ENCODE peak calls at places on chromosomes 1 and 21, in five cellular contexts. One of them, this sample, is unnamed.

GRCh38 chr1:199629624-199630023 is 397.9 kb upstream of the NR5A2 start:
- DNase-seq in neural progenitor cell: no peak
- DNase-seq in GM23338: no peak
- DNase-seq in fibroblast of lung: no peak
- DNase-seq in CD8-positive, alpha-beta T cell: no peak
- DNase-seq in this sample: no peak

GRCh38 chr1:10253755-10254154 is 43.4 kb downstream of the KIF1B start:
- DNase-seq in neural progenitor cell: no peak
- DNase-seq in CD8-positive, alpha-beta T cell: no peak
- DNase-seq in GM23338: no peak
- DNase-seq in fibroblast of lung: peak
- DNase-seq in this sample: peak

GRCh38 chr1:201108614-201109013 is 3.6 kb downstream of the CACNA1S start:
- DNase-seq in fibroblast of lung: no peak
- DNase-seq in GM23338: no peak
- DNase-seq in CD8-positive, alpha-beta T cell: no peak
- DNase-seq in neural progenitor cell: peak
- DNase-seq in this sample: no peak

GRCh38 chr21:42388740-42389448 is 7.0 kb downstream of the TMPRSS3 start:
- DNase-seq in fibroblast of lung: no peak
- DNase-seq in CD8-positive, alpha-beta T cell: no peak
- DNase-seq in neural progenitor cell: no peak
- DNase-seq in GM23338: peak
- DNase-seq in this sample: no peak

GRCh38 chr1:173560300-173560699 is 42.6 kb downstream of the SLC9C2 start:
- DNase-seq in GM23338: no peak
- DNase-seq in CD8-positive, alpha-beta T cell: no peak
- DNase-seq in neural progenitor cell: no peak
- DNase-seq in fibroblast of lung: no peak
- DNase-seq in this sample: no peak

GRCh38 chr1:207813946-207814345 is 62.1 kb downstream of the CD46 start:
- DNase-seq in CD8-positive, alpha-beta T cell: no peak
- DNase-seq in GM23338: no peak
- DNase-seq in fibroblast of lung: no peak
- DNase-seq in neural progenitor cell: no peak
- DNase-seq in this sample: no peak

GRCh38 chr21:29164330-29164942 is 34.0 kb downstream of the MAP3K7CL start:
- DNase-seq in GM23338: peak
- DNase-seq in neural progenitor cell: peak
- DNase-seq in fibroblast of lung: peak
- DNase-seq in CD8-positive, alpha-beta T cell: no peak
- DNase-seq in this sample: peak

GRCh38 chr1:192160186-192160585 is 1.9 kb downstream of the RGS18 start:
- DNase-seq in fibroblast of lung: no peak
- DNase-seq in neural progenitor cell: no peak
- DNase-seq in CD8-positive, alpha-beta T cell: no peak
- DNase-seq in GM23338: no peak
- DNase-seq in this sample: no peak

GRCh38 chr1:68197459-68197858 is 34.9 kb downstream of the WLS start:
- DNase-seq in CD8-positive, alpha-beta T cell: no peak
- DNase-seq in GM23338: no peak
- DNase-seq in neural progenitor cell: no peak
- DNase-seq in fibroblast of lung: no peak
- DNase-seq in this sample: no peak

GRCh38 chr1:58204284-58204683 is 342.2 kb downstream of the OMA1 start:
- DNase-seq in fibroblast of lung: no peak
- DNase-seq in neural progenitor cell: peak
- DNase-seq in GM23338: peak
- DNase-seq in CD8-positive, alpha-beta T cell: no peak
- DNase-seq in this sample: no peak

GRCh38 chr1:5998906-5999301 is 6.7 kb upstream of the NPHP4 start:
- DNase-seq in neural progenitor cell: no peak
- DNase-seq in GM23338: no peak
- DNase-seq in CD8-positive, alpha-beta T cell: no peak
- DNase-seq in fibroblast of lung: no peak
- DNase-seq in this sample: no peak

GRCh38 chr1:109274533-109275476 is 8.1 kb downstream of the PSRC1 start:
- DNase-seq in GM23338: no peak
- DNase-seq in CD8-positive, alpha-beta T cell: no peak
- DNase-seq in fibroblast of lung: peak
- DNase-seq in neural progenitor cell: no peak
- DNase-seq in this sample: no peak

GRCh38 chr1:58932820-58933598 is 149.2 kb upstream of the JUN start:
- DNase-seq in CD8-positive, alpha-beta T cell: no peak
- DNase-seq in fibroblast of lung: peak
- DNase-seq in GM23338: no peak
- DNase-seq in neural progenitor cell: no peak
- DNase-seq in this sample: peak

GRCh38 chr1:114435088-114435715 is 75.8 kb downstream of the TRIM33 start:
- DNase-seq in CD8-positive, alpha-beta T cell: no peak
- DNase-seq in fibroblast of lung: no peak
- DNase-seq in neural progenitor cell: no peak
- DNase-seq in GM23338: no peak
- DNase-seq in this sample: no peak

GRCh38 chr1:113247805-113248204 is 142.5 kb upstream of the MAGI3 start:
- DNase-seq in fibroblast of lung: no peak
- DNase-seq in CD8-positive, alpha-beta T cell: no peak
- DNase-seq in GM23338: no peak
- DNase-seq in neural progenitor cell: no peak
- DNase-seq in this sample: no peak

GRCh38 chr1:30638811-30639210 is 84.6 kb downstream of the MATN1 start:
- DNase-seq in CD8-positive, alpha-beta T cell: no peak
- DNase-seq in fibroblast of lung: no peak
- DNase-seq in neural progenitor cell: no peak
- DNase-seq in GM23338: no peak
- DNase-seq in this sample: no peak

GRCh38 chr1:243462929-243463697 is 207.3 kb downstream of the SDCCAG8 start:
- DNase-seq in fibroblast of lung: no peak
- DNase-seq in CD8-positive, alpha-beta T cell: no peak
- DNase-seq in GM23338: no peak
- DNase-seq in neural progenitor cell: no peak
- DNase-seq in this sample: no peak

GRCh38 chr1:157697781-157698569 is 2.6 kb downstream of the FCRL3 start:
- DNase-seq in fibroblast of lung: no peak
- DNase-seq in GM23338: peak
- DNase-seq in neural progenitor cell: no peak
- DNase-seq in CD8-positive, alpha-beta T cell: no peak
- DNase-seq in this sample: no peak

GRCh38 chr1:159214149-159214760 is 9.6 kb downstream of the ACKR1 start:
- DNase-seq in CD8-positive, alpha-beta T cell: peak
- DNase-seq in GM23338: peak
- DNase-seq in fibroblast of lung: peak
- DNase-seq in neural progenitor cell: peak
- DNase-seq in this sample: no peak

GRCh38 chr21:45416619-45417018 is 11.7 kb downstream of the COL18A1 start:
- DNase-seq in GM23338: peak
- DNase-seq in neural progenitor cell: no peak
- DNase-seq in fibroblast of lung: no peak
- DNase-seq in CD8-positive, alpha-beta T cell: no peak
- DNase-seq in this sample: no peak

GRCh38 chr1:147238053-147238902 is 4.2 kb upstream of the CHD1L start:
- DNase-seq in GM23338: no peak
- DNase-seq in fibroblast of lung: no peak
- DNase-seq in neural progenitor cell: no peak
- DNase-seq in CD8-positive, alpha-beta T cell: no peak
- DNase-seq in this sample: no peak

GRCh38 chr1:87805661-87806376 is 477.1 kb downstream of the LMO4 start:
- DNase-seq in fibroblast of lung: peak
- DNase-seq in GM23338: no peak
- DNase-seq in CD8-positive, alpha-beta T cell: no peak
- DNase-seq in neural progenitor cell: no peak
- DNase-seq in this sample: peak

GRCh38 chr1:223776075-223776814 is 63.9 kb downstream of the CAPN2 start:
- DNase-seq in GM23338: no peak
- DNase-seq in fibroblast of lung: peak
- DNase-seq in neural progenitor cell: no peak
- DNase-seq in CD8-positive, alpha-beta T cell: peak
- DNase-seq in this sample: peak

GRCh38 chr1:194062962-194063361 is 876.5 kb upstream of the B3GALT2 start:
- DNase-seq in CD8-positive, alpha-beta T cell: no peak
- DNase-seq in fibroblast of lung: no peak
- DNase-seq in GM23338: no peak
- DNase-seq in neural progenitor cell: no peak
- DNase-seq in this sample: no peak

GRCh38 chr1:235017191-235017590 is 111.4 kb downstream of the TOMM20 start:
- DNase-seq in GM23338: no peak
- DNase-seq in fibroblast of lung: no peak
- DNase-seq in neural progenitor cell: no peak
- DNase-seq in CD8-positive, alpha-beta T cell: no peak
- DNase-seq in this sample: no peak

GRCh38 chr1:99264201-99265021 is at the start of gene PLPPR4:
- DNase-seq in GM23338: peak
- DNase-seq in fibroblast of lung: peak
- DNase-seq in neural progenitor cell: peak
- DNase-seq in CD8-positive, alpha-beta T cell: no peak
- DNase-seq in this sample: no peak

GRCh38 chr1:116908821-116909510 is 750 bp upstream of the PTGFRN start:
- DNase-seq in neural progenitor cell: peak
- DNase-seq in CD8-positive, alpha-beta T cell: no peak
- DNase-seq in fibroblast of lung: no peak
- DNase-seq in GM23338: peak
- DNase-seq in this sample: no peak

GRCh38 chr1:209411491-209411929 is 172.0 kb upstream of the CAMK1G start:
- DNase-seq in GM23338: no peak
- DNase-seq in CD8-positive, alpha-beta T cell: no peak
- DNase-seq in neural progenitor cell: no peak
- DNase-seq in fibroblast of lung: peak
- DNase-seq in this sample: no peak

GRCh38 chr1:61053712-61054608 is 28.4 kb upstream of the NFIA start:
- DNase-seq in fibroblast of lung: no peak
- DNase-seq in CD8-positive, alpha-beta T cell: peak
- DNase-seq in neural progenitor cell: peak
- DNase-seq in GM23338: peak
- DNase-seq in this sample: no peak

GRCh38 chr1:109850194-109850593 is 60.5 kb upstream of the CSF1 start:
- DNase-seq in fibroblast of lung: no peak
- DNase-seq in neural progenitor cell: no peak
- DNase-seq in GM23338: no peak
- DNase-seq in CD8-positive, alpha-beta T cell: no peak
- DNase-seq in this sample: no peak

GRCh38 chr1:228955691-228956090 is 220.4 kb downstream of the RHOU start:
- DNase-seq in fibroblast of lung: peak
- DNase-seq in neural progenitor cell: no peak
- DNase-seq in CD8-positive, alpha-beta T cell: no peak
- DNase-seq in GM23338: no peak
- DNase-seq in this sample: peak

GRCh38 chr1:233584931-233585330 is 29.0 kb upstream of the KCNK1 start:
- DNase-seq in GM23338: no peak
- DNase-seq in fibroblast of lung: no peak
- DNase-seq in neural progenitor cell: no peak
- DNase-seq in CD8-positive, alpha-beta T cell: no peak
- DNase-seq in this sample: no peak

GRCh38 chr1:45785583-45785982 is 17.8 kb upstream of the MAST2 start:
- DNase-seq in fibroblast of lung: no peak
- DNase-seq in GM23338: no peak
- DNase-seq in CD8-positive, alpha-beta T cell: peak
- DNase-seq in neural progenitor cell: no peak
- DNase-seq in this sample: no peak

GRCh38 chr21:23858878-23859277 is 1748.4 kb downstream of the MRPL39 start:
- DNase-seq in CD8-positive, alpha-beta T cell: no peak
- DNase-seq in neural progenitor cell: no peak
- DNase-seq in fibroblast of lung: no peak
- DNase-seq in GM23338: no peak
- DNase-seq in this sample: no peak

DNA sequence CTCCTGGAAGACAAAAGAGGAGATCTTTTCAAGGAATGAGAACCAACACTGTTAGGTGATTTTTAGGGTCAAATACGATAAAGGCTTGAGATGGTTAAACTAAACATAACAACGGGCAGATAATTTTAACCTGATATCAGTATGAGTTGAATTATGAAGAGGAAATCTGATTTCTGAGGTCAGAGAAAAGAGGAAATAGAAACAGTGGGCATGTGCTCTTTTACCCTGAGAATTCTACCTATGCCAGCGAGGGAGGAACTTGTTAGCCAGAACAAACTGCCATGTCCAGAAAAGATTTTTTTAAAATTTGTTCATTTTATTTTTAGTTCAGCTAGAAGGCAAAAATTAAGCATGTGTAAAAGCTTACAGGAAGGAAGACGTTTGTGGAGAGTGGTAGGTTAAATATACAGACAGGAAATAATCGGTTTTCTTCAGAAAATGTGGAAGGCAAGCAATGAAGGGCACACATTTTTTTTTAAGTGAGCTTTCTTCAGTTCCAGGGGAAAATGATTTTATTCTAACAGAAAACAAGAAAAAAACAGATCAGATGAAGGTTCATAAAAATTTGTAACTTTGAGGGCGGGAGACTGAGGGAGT is 1745.3 kb downstream of the MRPL39 start:
- DNase-seq in fibroblast of lung: no peak
- DNase-seq in neural progenitor cell: no peak
- DNase-seq in CD8-positive, alpha-beta T cell: no peak
- DNase-seq in GM23338: no peak
- DNase-seq in this sample: no peak
- H3K4me3 ChIP-seq in fibroblast of lung: no peak
- H3K4me3 ChIP-seq in neural progenitor cell: no peak
- H3K4me3 ChIP-seq in CD8-positive, alpha-beta T cell: no peak
- H3K4me3 ChIP-seq in GM23338: no peak
- H3K4me3 ChIP-seq in this sample: no peak

GRCh38 chr1:182061597-182061996 is at the start of gene ZNF648:
- DNase-seq in GM23338: peak
- DNase-seq in CD8-positive, alpha-beta T cell: no peak
- DNase-seq in fibroblast of lung: no peak
- DNase-seq in neural progenitor cell: peak
- DNase-seq in this sample: no peak
- TF ChIP-seq CTCF in GM23338: no peak
- TF ChIP-seq CTCF in CD8-positive, alpha-beta T cell: no peak
- TF ChIP-seq CTCF in fibroblast of lung: no peak
- TF ChIP-seq CTCF in neural progenitor cell: peak
- TF ChIP-seq CTCF in this sample: no peak

GRCh38 chr1:162035241-162035640 is 11.6 kb upstream of the OLFML2B start:
- DNase-seq in neural progenitor cell: no peak
- DNase-seq in GM23338: no peak
- DNase-seq in CD8-positive, alpha-beta T cell: no peak
- DNase-seq in fibroblast of lung: no peak
- DNase-seq in this sample: no peak
- H3K4me3 ChIP-seq in neural progenitor cell: no peak
- H3K4me3 ChIP-seq in GM23338: no peak
- H3K4me3 ChIP-seq in CD8-positive, alpha-beta T cell: no peak
- H3K4me3 ChIP-seq in fibroblast of lung: no peak
- H3K4me3 ChIP-seq in this sample: no peak

GRCh38 chr1:205270271-205270670 is 42.5 kb downstream of the TMCC2 start:
- DNase-seq in fibroblast of lung: no peak
- DNase-seq in GM23338: no peak
- DNase-seq in neural progenitor cell: no peak
- DNase-seq in CD8-positive, alpha-beta T cell: no peak
- DNase-seq in this sample: no peak

GRCh38 chr1:205270764-205271163 is 43.0 kb downstream of the TMCC2 start:
- DNase-seq in neural progenitor cell: no peak
- DNase-seq in CD8-positive, alpha-beta T cell: no peak
- DNase-seq in GM23338: no peak
- DNase-seq in fibroblast of lung: peak
- DNase-seq in this sample: no peak

GRCh38 chr1:205269711-205270110 is 42.0 kb downstream of the TMCC2 start:
- DNase-seq in CD8-positive, alpha-beta T cell: no peak
- DNase-seq in GM23338: no peak
- DNase-seq in fibroblast of lung: no peak
- DNase-seq in neural progenitor cell: no peak
- DNase-seq in this sample: no peak

GRCh38 chr1:205267306-205267902 is 39.7 kb downstream of the TMCC2 start:
- DNase-seq in neural progenitor cell: no peak
- DNase-seq in fibroblast of lung: no peak
- DNase-seq in GM23338: no peak
- DNase-seq in CD8-positive, alpha-beta T cell: no peak
- DNase-seq in this sample: no peak

GRCh38 chr1:205268846-205269680 is 41.3 kb downstream of the TMCC2 start:
- DNase-seq in fibroblast of lung: no peak
- DNase-seq in GM23338: no peak
- DNase-seq in neural progenitor cell: no peak
- DNase-seq in CD8-positive, alpha-beta T cell: no peak
- DNase-seq in this sample: no peak
- TF ChIP-seq CTCF in fibroblast of lung: no peak
- TF ChIP-seq CTCF in GM23338: no peak
- TF ChIP-seq CTCF in neural progenitor cell: no peak
- TF ChIP-seq CTCF in CD8-positive, alpha-beta T cell: no peak
- TF ChIP-seq CTCF in this sample: no peak